ENCODE peak calls at places on chromosomes 16 and 17, in five cellular contexts. M is astrocyte of the cerebellum, F is brain microvascular endothelial cell, S is tibial artery, D is AG10803. Z is an unnamed sample.

GRCh38 chr16:66401610-66402009 is 25.5 kb upstream of the BEAN1 start:
- DNase-seq in M (no peak), S (no peak), F (no peak), D (no peak), Z (no peak)

GRCh38 chr16:31094088-31094423 is 541 bp downstream of the VKORC1 start:
- DNase-seq in M (no peak), F (no peak), D (no peak), S (peak; percentile 32), Z (no peak)

GRCh38 chr17:74840989-74841666 is 18.6 kb downstream of the GRIN2C start:
- DNase-seq in M (no peak), S (peak; percentile 74), F (peak; percentile 24), D (peak; percentile 39), Z (peak; percentile 80)

GRCh38 chr16:67154578-67155304 is 3.9 kb upstream of the B3GNT9 start:
- DNase-seq in S (no peak), M (no peak), F (no peak), D (no peak), Z (no peak)

GRCh38 chr17:64063766-64064224 is 43.4 kb upstream of the ICAM2 start:
- DNase-seq in M (no peak), D (peak; percentile 17), F (peak; percentile 13), S (peak; percentile 47), Z (peak; percentile 45)

GRCh38 chr17:80313160-80313829 is 52.6 kb downstream of the RNF213 start:
- DNase-seq in M (no peak), D (no peak), S (no peak), F (no peak), Z (no peak)

GRCh38 chr17:37774508-37774907 is 29.6 kb upstream of the HNF1B start:
- DNase-seq in F (no peak), M (no peak), D (no peak), S (no peak), Z (no peak)

GRCh38 chr17:66777689-66778225 is 57.2 kb upstream of the CACNG5 start:
- DNase-seq in M (peak; percentile 60), F (peak; percentile 14), S (no peak), D (peak; percentile 12), Z (no peak)

GRCh38 chr17:20313891-20314290 is 153.4 kb downstream of the LGALS9B start:
- DNase-seq in S (no peak), D (no peak), M (no peak), F (no peak), Z (no peak)

GRCh38 chr16:13621639-13622038 is 298.3 kb upstream of the ERCC4 start:
- DNase-seq in M (no peak), F (no peak), D (no peak), S (no peak), Z (no peak)

GRCh38 chr16:9790199-9790598 is 392.0 kb downstream of the GRIN2A start:
- DNase-seq in S (no peak), D (no peak), M (no peak), F (no peak), Z (no peak)

GRCh38 chr16:58937661-58938060 is 203.5 kb upstream of the GOT2 start:
- DNase-seq in M (no peak), S (no peak), F (no peak), D (no peak), Z (no peak)

GRCh38 chr17:348692-349425 is 3.7 kb downstream of the RPH3AL start:
- DNase-seq in S (no peak), M (no peak), F (no peak), D (no peak), Z (peak; percentile 49)

GRCh38 chr17:56121661-56122060 is 31.6 kb upstream of the ANKFN1 start:
- DNase-seq in S (no peak), F (no peak), D (no peak), M (no peak), Z (no peak)

GRCh38 chr17:37527249-37527851 is 37.7 kb downstream of the DUSP14 start:
- DNase-seq in S (no peak), F (peak; percentile 16), M (peak; percentile 49), D (peak; percentile 66), Z (no peak)

GRCh38 chr16:58628845-58629680 is 563 bp downstream of the CNOT1 start:
- DNase-seq in F (no peak), M (no peak), S (peak; percentile 54), D (peak; percentile 6), Z (peak; percentile 42)

GRCh38 chr16:47037396-47037745 is 63.9 kb upstream of the DNAJA2 start:
- DNase-seq in F (no peak), D (no peak), S (no peak), M (no peak), Z (peak; percentile 37)

GRCh38 chr17:27339836-27340550 is 46.1 kb downstream of the WSB1 start:
- DNase-seq in M (no peak), F (no peak), S (no peak), D (no peak), Z (no peak)

GRCh38 chr17:78133971-78134898 is 3.7 kb downstream of the TMC8 start:
- DNase-seq in M (no peak), F (no peak), D (no peak), S (no peak), Z (no peak)

GRCh38 chr17:1002771-1003555 is 6.0 kb downstream of the TIMM22 start:
- DNase-seq in D (peak; percentile 77), F (peak; percentile 75), M (peak; percentile 53), S (no peak), Z (no peak)

GRCh38 chr17:78839173-78839761 is 1.3 kb downstream of the USP36 start:
- DNase-seq in F (peak; percentile 9), M (no peak), D (peak; percentile 16), S (no peak), Z (no peak)

GRCh38 chr16:46972971-46973456 is 460 bp downstream of the DNAJA2 start:
- DNase-seq in D (no peak), S (peak; percentile 26), M (no peak), F (no peak), Z (peak; percentile 28)

GRCh38 chr16:525520-526180 is 1.9 kb upstream of the CAPN15 start:
- DNase-seq in F (peak; percentile 82), S (no peak), M (peak; percentile 54), D (peak; percentile 82), Z (no peak)

GRCh38 chr17:81651692-81652091 is 4.7 kb downstream of the PDE6G start:
- DNase-seq in D (peak; percentile 76), M (peak; percentile 73), F (peak; percentile 89), S (no peak), Z (no peak)

GRCh38 chr17:68867759-68868516 is 87.3 kb downstream of the ABCA8 start:
- DNase-seq in F (no peak), M (no peak), D (no peak), S (no peak), Z (no peak)

Z was measured in left ventricle myocardium inferior.